ENCODE peak calls at places on chromosomes 6 and 20, in four cellular contexts. B is RWPE1, J is AG08396, X is mesothelial cell of epicardium. H is an unnamed sample.

GRCh38 chr6:36252005-36252404 is 17.9 kb upstream of the PNPLA1 start:
- DNase-seq in X (no peak), J (no peak), B (no peak), H (no peak)

GRCh38 chr20:1087311-1087710 is 31.1 kb upstream of the PSMF1 start:
- DNase-seq in J (no peak), B (no peak), X (no peak), H (no peak)

GRCh38 chr6:18823782-18824386 is 436.7 kb downstream of the RNF144B start:
- DNase-seq in X (no peak), B (no peak), J (peak; percentile 2), H (no peak)

GRCh38 chr20:45993197-45993951 is 15.3 kb upstream of the MMP9 start:
- DNase-seq in B (peak; percentile 100), X (no peak), J (no peak), H (peak; percentile 54)

GRCh38 chr20:21719592-21720214 is 14.2 kb downstream of the PAX1 start:
- DNase-seq in J (peak; percentile 70), X (peak; percentile 79), B (peak; percentile 63), H (peak; percentile 52)

GRCh38 chr6:38852215-38852614 is 137.1 kb downstream of the DNAH8 start:
- DNase-seq in X (no peak), J (no peak), B (no peak), H (no peak)

GRCh38 chr6:112683926-112684325 is 336.8 kb downstream of the RFPL4B start:
- DNase-seq in X (no peak), J (peak; percentile 51), B (no peak), H (peak; percentile 66)

GRCh38 chr6:144284753-144285547 is at the start of gene UTRN:
- DNase-seq in J (peak; percentile 82), B (peak; percentile 73), X (peak; percentile 75), H (peak; percentile 84)

GRCh38 chr20:64154590-64155257 is 9.5 kb upstream of the MYT1 start:
- DNase-seq in J (no peak), X (no peak), B (no peak), H (no peak)

GRCh38 chr20:34940126-34940525 is 15.5 kb downstream of the GSS start:
- DNase-seq in X (no peak), B (no peak), J (no peak), H (no peak)

GRCh38 chr6:71602385-71602949 is 283.9 kb upstream of the RIMS1 start:
- DNase-seq in X (no peak), J (peak; percentile 31), B (peak; percentile 85), H (peak; percentile 73)

GRCh38 chr20:57881466-57882405 is 171.9 kb upstream of the PMEPA1 start:
- DNase-seq in J (no peak), X (peak; percentile 16), B (no peak), H (peak; percentile 43)

GRCh38 chr6:142819603-142820335 is 125.2 kb downstream of the HIVEP2 start:
- DNase-seq in J (no peak), X (no peak), B (no peak), H (no peak)

GRCh38 chr6:35487653-35488516 is 9.0 kb downstream of the TEAD3 start:
- DNase-seq in J (peak; percentile 61), B (peak; percentile 45), X (no peak), H (no peak)

GRCh38 chr6:133097208-133097607 is 143.9 kb upstream of the EYA4 start:
- DNase-seq in X (no peak), J (no peak), B (no peak), H (no peak)

GRCh38 chr20:41003143-41003932 is 25.3 kb upstream of the TOP1 start:
- DNase-seq in J (peak; percentile 74), B (peak; percentile 99), X (no peak), H (peak; percentile 80)

GRCh38 chr6:7673063-7673536 is 52.8 kb upstream of the BMP6 start:
- DNase-seq in X (no peak), B (peak; percentile 88), J (peak; percentile 29), H (peak; percentile 91)